ENCODE peak calls at places on chromosomes 6 and 20, in six cellular contexts. P is SK-N-SH, F is HCT116, S is HepG2, Y is GM12878, A is K562. X is an unnamed sample.
A peak's percentile ranks its signal among the peaks of the same experiment; 100 is the strongest.

GRCh38 chr6:125637207-125637606 is 112.2 kb upstream of the HEY2 start:
- DNase-seq in P (no peak), F (no peak), S (no peak), Y (no peak), A (no peak), X (no peak)

GRCh38 chr6:36824262-36824661 is 15.0 kb downstream of the CPNE5 start:
- DNase-seq in P (no peak), F (no peak), S (no peak), Y (no peak), A (no peak), X (no peak)

GRCh38 chr6:167588920-167589614 is 237.6 kb upstream of the AFDN start:
- DNase-seq in P (no peak), F (no peak), S (no peak), Y (no peak), A (no peak), X (no peak)

GRCh38 chr6:162512744-162513143 is 214.8 kb downstream of the PRKN start:
- DNase-seq in P (peak; percentile 38), F (no peak), S (no peak), Y (no peak), A (no peak), X (no peak)

GRCh38 chr20:46770330-46771194 is 61.1 kb downstream of the SLC2A10 start:
- DNase-seq in P (no peak), F (no peak), S (no peak), Y (no peak), A (no peak), X (no peak)

GRCh38 chr6:3965071-3965718 is 113.7 kb downstream of the FAM217A start:
- DNase-seq in P (no peak), F (no peak), S (no peak), Y (no peak), A (no peak), X (no peak)

GRCh38 chr6:2111162-2111677 is 134.2 kb downstream of the GMDS start:
- DNase-seq in P (no peak), F (peak; percentile 21), S (no peak), Y (peak; percentile 27), A (no peak), X (no peak)

GRCh38 chr20:52251827-52252226 is 60.2 kb upstream of the ZFP64 start:
- DNase-seq in P (no peak), F (no peak), S (no peak), Y (no peak), A (no peak), X (no peak)

GRCh38 chr6:166274739-166275370 is 33.3 kb downstream of the PRR18 start:
- DNase-seq in P (no peak), F (no peak), S (no peak), Y (no peak), A (no peak), X (no peak)

GRCh38 chr6:37244430-37245310 is 12.9 kb upstream of the TBC1D22B start:
- DNase-seq in P (no peak), F (no peak), S (peak; percentile 97), Y (no peak), A (peak; percentile 76), X (no peak)

GRCh38 chr20:8020314-8021079 is 936 bp upstream of the TMX4 start:
- DNase-seq in P (no peak), F (no peak), S (peak; percentile 23), Y (peak; percentile 85), A (no peak), X (no peak)
- TF ChIP-seq REST in P (no peak), F (no peak), S (no peak), Y (no peak), A (no peak), X (no peak)

GRCh38 chr6:41334482-41335023 is 855 bp upstream of the NCR2 start:
- DNase-seq in P (peak; percentile 41), F (no peak), S (no peak), Y (no peak), A (peak; percentile 31), X (no peak)
- TF ChIP-seq CTCF in P (no peak), F (peak; percentile 46), S (no peak), Y (peak; percentile 16), A (peak; percentile 48), X (no peak)

GRCh38 chr6:42727627-42728026 is 5.2 kb upstream of the PRPH2 start:
- DNase-seq in P (no peak), F (no peak), S (no peak), Y (no peak), A (no peak), X (no peak)

GRCh38 chr6:42724825-42725224 is 2.4 kb upstream of the PRPH2 start:
- DNase-seq in P (no peak), F (no peak), S (no peak), Y (no peak), A (no peak), X (no peak)

GRCh38 chr6:42727084-42727601 is 4.7 kb upstream of the PRPH2 start:
- DNase-seq in P (no peak), F (no peak), S (no peak), Y (no peak), A (no peak), X (peak; percentile 30)

GRCh38 chr6:42726026-42726425 is 3.6 kb upstream of the PRPH2 start:
- DNase-seq in P (no peak), F (no peak), S (no peak), Y (no peak), A (no peak), X (no peak)

DNA sequence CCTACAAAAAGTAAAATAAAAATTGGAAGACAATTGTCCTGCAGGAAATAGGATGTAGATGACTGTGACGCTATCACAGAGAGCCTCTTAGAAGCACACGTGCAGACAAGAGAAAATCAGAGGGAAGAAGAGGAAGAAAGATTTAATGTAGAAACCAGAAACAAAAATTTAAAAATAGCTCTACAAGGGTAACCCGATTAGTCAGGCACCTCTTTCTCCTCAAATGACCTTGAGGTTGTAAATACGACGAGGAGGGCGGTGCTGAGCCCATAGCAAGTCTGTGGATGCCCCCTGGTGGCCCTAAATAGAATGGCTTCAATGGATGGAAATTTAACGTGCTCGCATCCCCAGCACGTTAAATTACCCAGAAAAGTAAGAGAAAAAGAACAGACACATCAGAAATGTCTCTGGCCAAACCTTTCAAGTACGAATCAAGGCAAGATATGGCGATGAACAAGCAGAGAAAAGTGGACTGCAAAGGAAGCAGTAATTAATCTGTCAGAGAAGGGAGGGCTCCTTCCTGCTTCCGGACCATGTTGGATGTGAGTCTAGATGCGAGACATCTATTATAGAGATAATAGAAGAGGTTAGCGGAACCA is 4.2 kb upstream of the PRPH2 start:
- DNase-seq in P (peak; percentile 86), F (peak; percentile 75), S (peak; percentile 84), Y (peak; percentile 66), A (peak; percentile 92), X (peak; percentile 95)
- H2AFZ ChIP-seq in P (peak overlapping the region; percentile 77), F (peak overlapping the region; percentile 96), S (no peak overlapping the region), Y (peak overlapping the region; percentile 98), A (peak overlapping the region; percentile 87), X (peak overlapping the region; percentile 6)

GRCh38 chr6:109008537-109008950 is 86.1 kb downstream of the SESN1 start:
- DNase-seq in P (no peak), F (no peak), S (no peak), Y (no peak), A (no peak), X (no peak)
- TF ChIP-seq REST in P (no peak), F (no peak), S (no peak), Y (no peak), A (no peak), X (no peak)

GRCh38 chr20:37401282-37401929 is 55.5 kb downstream of the SRC start:
- DNase-seq in P (no peak), F (no peak), S (no peak), Y (no peak), A (no peak), X (no peak)

GRCh38 chr20:37396520-37397075 is 50.7 kb downstream of the SRC start:
- DNase-seq in P (peak; percentile 77), F (no peak), S (no peak), Y (no peak), A (peak; percentile 61), X (peak; percentile 91)

GRCh38 chr20:37397954-37398749 is 52.2 kb downstream of the SRC start:
- DNase-seq in P (no peak), F (no peak), S (no peak), Y (no peak), A (no peak), X (no peak)

GRCh38 chr20:37397076-37397953 is 51.4 kb downstream of the SRC start:
- DNase-seq in P (no peak), F (no peak), S (peak; percentile 57), Y (no peak), A (peak; percentile 56), X (peak; percentile 52)

GRCh38 chr20:37398750-37399621 is 53.0 kb downstream of the SRC start:
- DNase-seq in P (no peak), F (no peak), S (peak; percentile 99), Y (no peak), A (no peak), X (no peak)
- TF ChIP-seq CTCF in P (no peak), F (peak; percentile 15), S (peak; percentile 82), Y (no peak), A (no peak), X (peak; percentile 14)

DNA sequence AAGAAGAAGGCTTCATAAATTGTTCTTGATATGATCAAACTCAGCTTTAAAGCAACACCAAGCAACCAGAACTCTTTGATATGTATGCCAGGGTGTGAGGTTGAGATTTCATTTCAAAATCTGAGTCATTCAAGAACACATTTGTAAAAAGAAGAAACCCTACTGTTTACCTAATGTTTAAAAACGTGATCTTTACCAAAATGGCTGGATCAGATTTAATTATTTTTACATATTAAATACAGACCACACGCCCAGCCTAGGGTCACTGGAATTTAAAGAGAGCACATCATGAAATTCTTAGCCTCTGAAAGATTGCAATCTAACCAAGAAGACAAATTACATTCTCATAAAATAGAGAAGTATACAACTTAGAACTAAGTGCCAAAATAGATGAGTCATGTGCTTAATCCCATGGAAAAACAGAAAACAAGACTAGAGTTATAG is 206.8 kb upstream of the SMLR1 start:
- DNase-seq in P (no peak), F (no peak), S (no peak), Y (no peak), A (no peak), X (no peak)
- H2AFZ ChIP-seq in P (peak overlapping the region; percentile 38), F (peak overlapping the region; percentile 98), S (no peak overlapping the region), Y (no peak overlapping the region), A (no peak overlapping the region), X (no peak overlapping the region)